ENCODE peak calls at places on chromosomes 1 and 21, in seven cellular contexts. One of them, this sample, is unnamed.

GRCh38 chr1:94022471-94023189 is 98.3 kb downstream of the ABCA4 start:
- DNase-seq in caudate nucleus: no peak
- DNase-seq in prostate gland: peak
- DNase-seq in fibroblast of mammary gland: peak
- DNase-seq in effector memory CD4-positive, alpha-beta T cell: no peak
- DNase-seq in naive thymus-derived CD4-positive, alpha-beta T cell: no peak
- DNase-seq in OCI-LY7: no peak
- DNase-seq in this sample: no peak

GRCh38 chr1:46364612-46365011 is 24.0 kb downstream of the NSUN4 start:
- DNase-seq in fibroblast of mammary gland: peak
- DNase-seq in naive thymus-derived CD4-positive, alpha-beta T cell: no peak
- DNase-seq in prostate gland: no peak
- DNase-seq in caudate nucleus: no peak
- DNase-seq in effector memory CD4-positive, alpha-beta T cell: no peak
- DNase-seq in OCI-LY7: no peak
- DNase-seq in this sample: no peak

GRCh38 chr21:36744560-36745231 is 45.8 kb downstream of the SIM2 start:
- DNase-seq in effector memory CD4-positive, alpha-beta T cell: no peak
- DNase-seq in prostate gland: peak
- DNase-seq in caudate nucleus: no peak
- DNase-seq in OCI-LY7: no peak
- DNase-seq in naive thymus-derived CD4-positive, alpha-beta T cell: no peak
- DNase-seq in fibroblast of mammary gland: no peak
- DNase-seq in this sample: no peak

GRCh38 chr1:214187152-214187900 is 93.6 kb upstream of the SMYD2 start:
- DNase-seq in naive thymus-derived CD4-positive, alpha-beta T cell: no peak
- DNase-seq in OCI-LY7: no peak
- DNase-seq in prostate gland: no peak
- DNase-seq in effector memory CD4-positive, alpha-beta T cell: no peak
- DNase-seq in fibroblast of mammary gland: no peak
- DNase-seq in caudate nucleus: no peak
- DNase-seq in this sample: no peak

GRCh38 chr1:225746361-225747179 is 31.1 kb upstream of the SRP9 start:
- DNase-seq in OCI-LY7: no peak
- DNase-seq in caudate nucleus: no peak
- DNase-seq in fibroblast of mammary gland: peak
- DNase-seq in effector memory CD4-positive, alpha-beta T cell: no peak
- DNase-seq in naive thymus-derived CD4-positive, alpha-beta T cell: no peak
- DNase-seq in prostate gland: peak
- DNase-seq in this sample: no peak

GRCh38 chr1:8482844-8483436 is 165.0 kb downstream of the SLC45A1 start:
- DNase-seq in prostate gland: no peak
- DNase-seq in OCI-LY7: no peak
- DNase-seq in caudate nucleus: no peak
- DNase-seq in fibroblast of mammary gland: peak
- DNase-seq in effector memory CD4-positive, alpha-beta T cell: no peak
- DNase-seq in naive thymus-derived CD4-positive, alpha-beta T cell: no peak
- DNase-seq in this sample: no peak

GRCh38 chr1:25065246-25066238 is 135.5 kb upstream of the RUNX3 start:
- DNase-seq in prostate gland: no peak
- DNase-seq in effector memory CD4-positive, alpha-beta T cell: peak
- DNase-seq in naive thymus-derived CD4-positive, alpha-beta T cell: no peak
- DNase-seq in fibroblast of mammary gland: peak
- DNase-seq in OCI-LY7: no peak
- DNase-seq in caudate nucleus: no peak
- DNase-seq in this sample: no peak

GRCh38 chr1:164838786-164839185 is 279.8 kb downstream of the PBX1 start:
- DNase-seq in caudate nucleus: no peak
- DNase-seq in fibroblast of mammary gland: no peak
- DNase-seq in effector memory CD4-positive, alpha-beta T cell: no peak
- DNase-seq in prostate gland: no peak
- DNase-seq in naive thymus-derived CD4-positive, alpha-beta T cell: no peak
- DNase-seq in OCI-LY7: no peak
- DNase-seq in this sample: no peak

GRCh38 chr1:16279186-16279585 is 42.2 kb upstream of the CPLANE2 start:
- DNase-seq in naive thymus-derived CD4-positive, alpha-beta T cell: no peak
- DNase-seq in fibroblast of mammary gland: no peak
- DNase-seq in prostate gland: no peak
- DNase-seq in OCI-LY7: no peak
- DNase-seq in effector memory CD4-positive, alpha-beta T cell: no peak
- DNase-seq in caudate nucleus: no peak
- DNase-seq in this sample: no peak

GRCh38 chr1:117567976-117568375 is 37.9 kb upstream of the TENT5C start:
- DNase-seq in prostate gland: no peak
- DNase-seq in fibroblast of mammary gland: no peak
- DNase-seq in caudate nucleus: no peak
- DNase-seq in OCI-LY7: no peak
- DNase-seq in naive thymus-derived CD4-positive, alpha-beta T cell: no peak
- DNase-seq in effector memory CD4-positive, alpha-beta T cell: no peak
- DNase-seq in this sample: no peak

GRCh38 chr1:76867342-76868130 is at the start of gene ST6GALNAC5:
- DNase-seq in naive thymus-derived CD4-positive, alpha-beta T cell: no peak
- DNase-seq in prostate gland: no peak
- DNase-seq in fibroblast of mammary gland: peak
- DNase-seq in caudate nucleus: peak
- DNase-seq in effector memory CD4-positive, alpha-beta T cell: no peak
- DNase-seq in OCI-LY7: no peak
- DNase-seq in this sample: no peak

GRCh38 chr21:36699546-36700294 is 805 bp downstream of the SIM2 start:
- DNase-seq in caudate nucleus: no peak
- DNase-seq in OCI-LY7: no peak
- DNase-seq in effector memory CD4-positive, alpha-beta T cell: no peak
- DNase-seq in fibroblast of mammary gland: no peak
- DNase-seq in prostate gland: no peak
- DNase-seq in naive thymus-derived CD4-positive, alpha-beta T cell: no peak
- DNase-seq in this sample: no peak

GRCh38 chr1:33624991-33625870 is 152.8 kb downstream of the ZSCAN20 start:
- DNase-seq in fibroblast of mammary gland: no peak
- DNase-seq in OCI-LY7: no peak
- DNase-seq in prostate gland: no peak
- DNase-seq in caudate nucleus: no peak
- DNase-seq in effector memory CD4-positive, alpha-beta T cell: no peak
- DNase-seq in naive thymus-derived CD4-positive, alpha-beta T cell: no peak
- DNase-seq in this sample: no peak

GRCh38 chr1:114315601-114316000 is 161.9 kb upstream of the SYT6 start:
- DNase-seq in naive thymus-derived CD4-positive, alpha-beta T cell: no peak
- DNase-seq in fibroblast of mammary gland: peak
- DNase-seq in prostate gland: no peak
- DNase-seq in effector memory CD4-positive, alpha-beta T cell: no peak
- DNase-seq in caudate nucleus: no peak
- DNase-seq in OCI-LY7: no peak
- DNase-seq in this sample: no peak

GRCh38 chr1:230286166-230286889 is 139.8 kb downstream of the PGBD5 start:
- DNase-seq in OCI-LY7: no peak
- DNase-seq in fibroblast of mammary gland: no peak
- DNase-seq in effector memory CD4-positive, alpha-beta T cell: no peak
- DNase-seq in naive thymus-derived CD4-positive, alpha-beta T cell: no peak
- DNase-seq in prostate gland: no peak
- DNase-seq in caudate nucleus: no peak
- DNase-seq in this sample: no peak

GRCh38 chr1:43007377-43008105 is 48.9 kb upstream of the SLC2A1 start:
- DNase-seq in effector memory CD4-positive, alpha-beta T cell: no peak
- DNase-seq in caudate nucleus: no peak
- DNase-seq in OCI-LY7: no peak
- DNase-seq in naive thymus-derived CD4-positive, alpha-beta T cell: no peak
- DNase-seq in prostate gland: peak
- DNase-seq in fibroblast of mammary gland: no peak
- DNase-seq in this sample: no peak

GRCh38 chr1:174433451-174433850 is 14.3 kb upstream of the GPR52 start:
- DNase-seq in naive thymus-derived CD4-positive, alpha-beta T cell: no peak
- DNase-seq in OCI-LY7: no peak
- DNase-seq in prostate gland: no peak
- DNase-seq in effector memory CD4-positive, alpha-beta T cell: no peak
- DNase-seq in fibroblast of mammary gland: peak
- DNase-seq in caudate nucleus: no peak
- DNase-seq in this sample: no peak

GRCh38 chr1:83065952-83066727 is 932.8 kb downstream of the TTLL7 start:
- DNase-seq in caudate nucleus: no peak
- DNase-seq in prostate gland: no peak
- DNase-seq in fibroblast of mammary gland: peak
- DNase-seq in OCI-LY7: no peak
- DNase-seq in effector memory CD4-positive, alpha-beta T cell: no peak
- DNase-seq in naive thymus-derived CD4-positive, alpha-beta T cell: no peak
- DNase-seq in this sample: no peak

GRCh38 chr1:160437432-160438319 is 37.3 kb downstream of the VANGL2 start:
- DNase-seq in naive thymus-derived CD4-positive, alpha-beta T cell: peak
- DNase-seq in effector memory CD4-positive, alpha-beta T cell: no peak
- DNase-seq in OCI-LY7: peak
- DNase-seq in fibroblast of mammary gland: no peak
- DNase-seq in caudate nucleus: no peak
- DNase-seq in prostate gland: no peak
- DNase-seq in this sample: peak

GRCh38 chr1:200535605-200536004 is 84.9 kb downstream of the KIF14 start:
- DNase-seq in OCI-LY7: peak
- DNase-seq in fibroblast of mammary gland: peak
- DNase-seq in prostate gland: no peak
- DNase-seq in naive thymus-derived CD4-positive, alpha-beta T cell: peak
- DNase-seq in caudate nucleus: no peak
- DNase-seq in effector memory CD4-positive, alpha-beta T cell: no peak
- DNase-seq in this sample: no peak

GRCh38 chr21:39680216-39680615 is 64.8 kb upstream of the IGSF5 start:
- DNase-seq in OCI-LY7: no peak
- DNase-seq in effector memory CD4-positive, alpha-beta T cell: no peak
- DNase-seq in caudate nucleus: no peak
- DNase-seq in naive thymus-derived CD4-positive, alpha-beta T cell: no peak
- DNase-seq in fibroblast of mammary gland: no peak
- DNase-seq in prostate gland: no peak
- DNase-seq in this sample: no peak

GRCh38 chr1:64887689-64888217 is 78.6 kb downstream of the JAK1 start:
- DNase-seq in prostate gland: no peak
- DNase-seq in naive thymus-derived CD4-positive, alpha-beta T cell: no peak
- DNase-seq in OCI-LY7: no peak
- DNase-seq in effector memory CD4-positive, alpha-beta T cell: no peak
- DNase-seq in fibroblast of mammary gland: no peak
- DNase-seq in caudate nucleus: no peak
- DNase-seq in this sample: no peak

GRCh38 chr1:13699510-13699909 is 478 bp upstream of the PRDM2 start:
- DNase-seq in caudate nucleus: no peak
- DNase-seq in OCI-LY7: no peak
- DNase-seq in fibroblast of mammary gland: peak
- DNase-seq in effector memory CD4-positive, alpha-beta T cell: no peak
- DNase-seq in naive thymus-derived CD4-positive, alpha-beta T cell: no peak
- DNase-seq in prostate gland: peak
- DNase-seq in this sample: no peak

GRCh38 chr1:21922103-21923014 is 14.8 kb downstream of the HSPG2 start:
- DNase-seq in caudate nucleus: no peak
- DNase-seq in naive thymus-derived CD4-positive, alpha-beta T cell: no peak
- DNase-seq in fibroblast of mammary gland: no peak
- DNase-seq in OCI-LY7: no peak
- DNase-seq in effector memory CD4-positive, alpha-beta T cell: no peak
- DNase-seq in prostate gland: no peak
- DNase-seq in this sample: no peak

GRCh38 chr1:31937300-31938183 is 626 bp downstream of the PTP4A2 start:
- DNase-seq in OCI-LY7: peak
- DNase-seq in prostate gland: peak
- DNase-seq in effector memory CD4-positive, alpha-beta T cell: peak
- DNase-seq in fibroblast of mammary gland: peak
- DNase-seq in naive thymus-derived CD4-positive, alpha-beta T cell: peak
- DNase-seq in caudate nucleus: peak
- DNase-seq in this sample: peak

GRCh38 chr1:30014031-30014430 is 709.4 kb downstream of the MATN1 start:
- DNase-seq in caudate nucleus: no peak
- DNase-seq in naive thymus-derived CD4-positive, alpha-beta T cell: no peak
- DNase-seq in OCI-LY7: no peak
- DNase-seq in effector memory CD4-positive, alpha-beta T cell: no peak
- DNase-seq in fibroblast of mammary gland: no peak
- DNase-seq in prostate gland: no peak
- DNase-seq in this sample: no peak

GRCh38 chr1:38613996-38614395 is 245.6 kb downstream of the RRAGC start:
- DNase-seq in caudate nucleus: no peak
- DNase-seq in prostate gland: no peak
- DNase-seq in effector memory CD4-positive, alpha-beta T cell: no peak
- DNase-seq in fibroblast of mammary gland: no peak
- DNase-seq in OCI-LY7: no peak
- DNase-seq in naive thymus-derived CD4-positive, alpha-beta T cell: no peak
- DNase-seq in this sample: no peak

GRCh38 chr1:89890085-89890754 is 69.4 kb downstream of the LRRC8D start:
- DNase-seq in prostate gland: no peak
- DNase-seq in naive thymus-derived CD4-positive, alpha-beta T cell: no peak
- DNase-seq in effector memory CD4-positive, alpha-beta T cell: no peak
- DNase-seq in caudate nucleus: no peak
- DNase-seq in OCI-LY7: no peak
- DNase-seq in fibroblast of mammary gland: peak
- DNase-seq in this sample: no peak

GRCh38 chr21:31554511-31555022 is 104.9 kb upstream of the SOD1 start:
- DNase-seq in fibroblast of mammary gland: peak
- DNase-seq in prostate gland: no peak
- DNase-seq in naive thymus-derived CD4-positive, alpha-beta T cell: no peak
- DNase-seq in caudate nucleus: peak
- DNase-seq in effector memory CD4-positive, alpha-beta T cell: no peak
- DNase-seq in OCI-LY7: no peak
- DNase-seq in this sample: peak

GRCh38 chr1:109895720-109896504 is 14.7 kb upstream of the CSF1 start:
- DNase-seq in fibroblast of mammary gland: peak
- DNase-seq in OCI-LY7: no peak
- DNase-seq in caudate nucleus: no peak
- DNase-seq in naive thymus-derived CD4-positive, alpha-beta T cell: no peak
- DNase-seq in prostate gland: no peak
- DNase-seq in effector memory CD4-positive, alpha-beta T cell: no peak
- DNase-seq in this sample: no peak

GRCh38 chr1:111989531-111990025 is at the start of gene KCND3:
- DNase-seq in prostate gland: peak
- DNase-seq in OCI-LY7: no peak
- DNase-seq in naive thymus-derived CD4-positive, alpha-beta T cell: no peak
- DNase-seq in caudate nucleus: no peak
- DNase-seq in effector memory CD4-positive, alpha-beta T cell: no peak
- DNase-seq in fibroblast of mammary gland: peak
- DNase-seq in this sample: peak

GRCh38 chr1:191174298-191174697 is 696.6 kb upstream of the BRINP3 start:
- DNase-seq in caudate nucleus: no peak
- DNase-seq in fibroblast of mammary gland: no peak
- DNase-seq in prostate gland: no peak
- DNase-seq in naive thymus-derived CD4-positive, alpha-beta T cell: no peak
- DNase-seq in OCI-LY7: peak
- DNase-seq in effector memory CD4-positive, alpha-beta T cell: no peak
- DNase-seq in this sample: no peak

GRCh38 chr1:43586136-43586726 is 55.5 kb downstream of the PTPRF start:
- DNase-seq in naive thymus-derived CD4-positive, alpha-beta T cell: no peak
- DNase-seq in prostate gland: peak
- DNase-seq in fibroblast of mammary gland: no peak
- DNase-seq in effector memory CD4-positive, alpha-beta T cell: no peak
- DNase-seq in OCI-LY7: no peak
- DNase-seq in caudate nucleus: no peak
- DNase-seq in this sample: no peak

GRCh38 chr1:9784508-9785133 is 39.1 kb downstream of the CLSTN1 start:
- DNase-seq in fibroblast of mammary gland: peak
- DNase-seq in effector memory CD4-positive, alpha-beta T cell: peak
- DNase-seq in naive thymus-derived CD4-positive, alpha-beta T cell: peak
- DNase-seq in prostate gland: peak
- DNase-seq in OCI-LY7: peak
- DNase-seq in caudate nucleus: peak
- DNase-seq in this sample: peak

GRCh38 chr1:82934069-82934468 is 1064.9 kb downstream of the TTLL7 start:
- DNase-seq in naive thymus-derived CD4-positive, alpha-beta T cell: no peak
- DNase-seq in prostate gland: no peak
- DNase-seq in caudate nucleus: no peak
- DNase-seq in OCI-LY7: no peak
- DNase-seq in effector memory CD4-positive, alpha-beta T cell: no peak
- DNase-seq in fibroblast of mammary gland: no peak
- DNase-seq in this sample: no peak

GRCh38 chr1:164611754-164612642 is 53.0 kb downstream of the PBX1 start:
- DNase-seq in caudate nucleus: no peak
- DNase-seq in effector memory CD4-positive, alpha-beta T cell: no peak
- DNase-seq in prostate gland: peak
- DNase-seq in OCI-LY7: no peak
- DNase-seq in naive thymus-derived CD4-positive, alpha-beta T cell: no peak
- DNase-seq in fibroblast of mammary gland: peak
- DNase-seq in this sample: no peak

GRCh38 chr1:174021611-174022079 is 512 bp downstream of the RC3H1 start:
- DNase-seq in caudate nucleus: peak
- DNase-seq in fibroblast of mammary gland: no peak
- DNase-seq in naive thymus-derived CD4-positive, alpha-beta T cell: no peak
- DNase-seq in OCI-LY7: peak
- DNase-seq in prostate gland: peak
- DNase-seq in effector memory CD4-positive, alpha-beta T cell: peak
- DNase-seq in this sample: peak

GRCh38 chr1:239717097-239718051 is 331.0 kb downstream of the CHRM3 start:
- DNase-seq in effector memory CD4-positive, alpha-beta T cell: no peak
- DNase-seq in naive thymus-derived CD4-positive, alpha-beta T cell: no peak
- DNase-seq in caudate nucleus: no peak
- DNase-seq in OCI-LY7: no peak
- DNase-seq in fibroblast of mammary gland: no peak
- DNase-seq in prostate gland: no peak
- DNase-seq in this sample: peak